ENCODE peak calls at places on chromosomes 6 and 20, in ten cellular contexts. I, L, D, O, M, N, H, J, T and K are unnamed samples.
A peak's percentile ranks its signal among the peaks of the same experiment; 100 is the strongest.

GRCh38 chr6:125790403-125791150 is at the start of gene NCOA7:
- DNase-seq in N (peak; percentile 82), J (no peak), D (peak; percentile 89), I (peak; percentile 74), T (peak; percentile 77), H (peak; percentile 57), L (peak; percentile 78), M (peak; percentile 54), O (peak; percentile 80), K (peak; percentile 43)

GRCh38 chr6:73476722-73477121 is 15.2 kb downstream of the MTO1 start:
- DNase-seq in D (peak; percentile 44), T (no peak), J (no peak), O (no peak), H (no peak), N (no peak), M (no peak), I (no peak), L (no peak), K (no peak)

GRCh38 chr6:100203391-100203790 is 209.4 kb upstream of the MCHR2 start:
- DNase-seq in J (peak; percentile 87), I (no peak), O (no peak), L (no peak), H (no peak), N (no peak), M (no peak), T (peak; percentile 95), D (no peak), K (no peak)

GRCh38 chr6:97294451-97294850 is 11.4 kb upstream of the MMS22L start:
- DNase-seq in J (peak; percentile 23), T (peak; percentile 74), D (no peak), I (no peak), N (no peak), L (no peak), M (no peak), H (no peak), O (peak; percentile 8), K (no peak)

GRCh38 chr6:55853008-55854001 is 22.1 kb downstream of the BMP5 start:
- DNase-seq in J (no peak), T (no peak), D (no peak), H (no peak), N (no peak), O (no peak), I (no peak), M (no peak), L (no peak), K (no peak)

GRCh38 chr20:25053207-25054132 is 4.5 kb downstream of the ACSS1 start:
- DNase-seq in O (no peak), N (no peak), J (no peak), T (peak; percentile 47), L (no peak), I (no peak), H (no peak), D (no peak), M (no peak), K (no peak)

GRCh38 chr20:31667315-31668285 is 29.9 kb downstream of the COX4I2 start:
- DNase-seq in H (no peak), L (no peak), M (no peak), J (no peak), T (no peak), N (no peak), D (no peak), I (no peak), O (no peak), K (no peak)

GRCh38 chr6:167403427-167403826 is 78.5 kb downstream of the TTLL2 start:
- DNase-seq in O (no peak), M (no peak), N (no peak), I (no peak), L (no peak), D (no peak), J (no peak), H (no peak), T (no peak), K (no peak)

GRCh38 chr6:139364302-139364981 is 10.0 kb downstream of the CITED2 start:
- DNase-seq in I (no peak), M (no peak), D (no peak), O (no peak), J (no peak), L (no peak), T (peak; percentile 39), H (no peak), N (no peak), K (no peak)

GRCh38 chr6:157240059-157240959 is 83.0 kb downstream of the TMEM242 start:
- DNase-seq in N (no peak), T (peak; percentile 71), H (no peak), L (no peak), O (peak; percentile 70), D (no peak), M (no peak), J (no peak), I (peak; percentile 61), K (peak; percentile 37)

GRCh38 chr20:36745927-36746659 is at the start of gene NDRG3:
- DNase-seq in T (peak; percentile 86), I (peak; percentile 94), M (peak; percentile 84), O (peak; percentile 97), J (peak; percentile 78), L (peak; percentile 90), D (peak; percentile 97), H (peak; percentile 89), N (peak; percentile 92), K (peak; percentile 89)

GRCh38 chr20:36744243-36744642 is 1.6 kb downstream of the NDRG3 start:
- DNase-seq in L (no peak), H (no peak), I (no peak), T (no peak), O (no peak), M (no peak), D (no peak), N (no peak), J (no peak), K (no peak)

GRCh38 chr20:36744764-36745191 is 1.1 kb downstream of the NDRG3 start:
- DNase-seq in H (peak; percentile 4), M (no peak), J (no peak), T (peak; percentile 54), L (no peak), N (no peak), D (no peak), I (peak; percentile 50), O (peak; percentile 81), K (peak; percentile 41)

GRCh38 chr20:36742558-36742957 is 3.3 kb downstream of the NDRG3 start:
- DNase-seq in D (no peak), O (no peak), T (no peak), N (no peak), I (no peak), H (no peak), J (no peak), L (no peak), M (no peak), K (no peak)

GRCh38 chr20:36745234-36745926 is 510 bp downstream of the NDRG3 start:
- DNase-seq in T (peak; percentile 3), M (no peak), O (peak; percentile 19), H (no peak), N (no peak), J (no peak), L (no peak), D (no peak), I (peak; percentile 9), K (no peak)
- TF ChIP-seq CTCF in T (peak; percentile 6), M (peak; percentile 27), O (no peak), H (no peak), N (no peak), J (peak; percentile 5), L (peak; percentile 15), D (no peak), I (no peak), K (no peak)

DNA sequence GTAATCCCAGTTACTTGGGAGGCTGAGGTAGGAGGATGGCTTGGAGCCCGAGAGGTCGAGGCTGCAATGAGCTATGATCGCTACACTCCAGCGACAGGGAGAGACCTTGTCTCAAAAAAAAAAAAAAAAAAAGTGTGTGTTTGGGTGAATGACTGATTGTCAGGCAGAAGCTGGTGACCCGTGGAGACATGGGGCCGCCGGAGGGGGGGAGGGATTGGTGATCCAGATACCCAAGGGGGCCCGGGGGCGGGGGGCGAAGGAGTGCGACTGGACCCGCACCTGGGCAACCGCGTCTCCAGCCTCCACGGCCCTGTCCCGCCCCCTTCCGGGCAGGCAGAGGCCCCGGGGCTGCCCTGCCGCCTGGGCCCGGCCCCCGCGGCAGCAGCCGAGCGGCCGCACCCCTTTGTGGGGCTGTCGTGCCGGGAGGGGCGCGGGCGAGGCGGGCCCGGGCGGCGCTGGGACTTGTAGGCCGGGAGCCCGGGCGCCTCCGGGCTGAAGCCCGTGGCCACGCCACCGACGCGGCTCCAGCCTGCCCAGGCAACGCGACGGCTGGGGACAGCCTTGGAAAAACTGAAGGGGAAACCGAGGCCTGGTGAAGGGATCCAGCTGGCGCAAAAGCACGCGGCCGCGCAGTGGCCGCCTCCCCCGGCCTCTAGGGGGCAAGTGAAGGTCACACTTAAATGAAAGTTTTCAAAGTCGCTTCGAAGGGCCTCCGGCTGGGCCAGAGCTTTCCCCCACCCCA is 2.1 kb upstream of the RBM38 start:
- DNase-seq in I (peak; percentile 77), D (no peak), O (peak; percentile 87), H (peak; percentile 37), L (peak; percentile 58), J (no peak), M (peak; percentile 42), N (peak; percentile 74), T (peak; percentile 67), K (no peak)
- TF ChIP-seq CTCF in I (peak; percentile 46), D (no peak), O (peak; percentile 14), H (peak; percentile 43), L (peak; percentile 59), J (peak; percentile 42), M (no peak), N (peak; percentile 59), T (peak; percentile 22), K (no peak)

GRCh38 chr20:55415567-55416142 is 589.7 kb downstream of the CBLN4 start:
- DNase-seq in N (no peak), J (no peak), D (no peak), T (peak; percentile 1), M (no peak), H (no peak), O (no peak), I (no peak), L (no peak), K (no peak)
- TF ChIP-seq CTCF in N (peak; percentile 69), J (no peak), D (peak; percentile 20), T (no peak), M (peak; percentile 66), H (no peak), O (peak; percentile 46), I (peak; percentile 48), L (no peak), K (peak; percentile 20)

GRCh38 chr6:108941867-108942266 is 93.6 kb downstream of the ARMC2 start:
- DNase-seq in J (no peak), H (no peak), T (no peak), D (no peak), I (no peak), M (no peak), O (no peak), L (no peak), N (no peak), K (no peak)

GRCh38 chr6:108942556-108943492 is 94.6 kb downstream of the ARMC2 start:
- DNase-seq in H (peak; percentile 17), T (no peak), J (no peak), D (no peak), I (no peak), N (no peak), L (peak; percentile 57), M (no peak), O (no peak), K (no peak)

GRCh38 chr6:108944707-108945685 is 96.8 kb downstream of the ARMC2 start:
- DNase-seq in T (peak; percentile 89), N (no peak), J (peak; percentile 62), H (no peak), O (peak; percentile 39), M (no peak), I (peak; percentile 63), L (no peak), D (no peak), K (no peak)

GRCh38 chr6:108945686-108946158 is 97.5 kb downstream of the ARMC2 start:
- DNase-seq in D (no peak), I (peak; percentile 60), N (no peak), H (no peak), T (peak; percentile 86), L (no peak), O (peak; percentile 89), J (no peak), M (no peak), K (no peak)

GRCh38 chr6:108944058-108944457 is 95.8 kb downstream of the ARMC2 start:
- DNase-seq in L (no peak), H (no peak), O (no peak), T (peak; percentile 17), D (no peak), J (no peak), M (no peak), I (no peak), N (no peak), K (no peak)
- TF ChIP-seq CTCF in L (no peak), H (no peak), O (no peak), T (no peak), D (no peak), J (no peak), M (no peak), I (no peak), N (no peak), K (no peak)